ENCODE peak calls at places on chromosome 4, in nine cellular contexts. Y is GM10248, O is tibial artery, K is astrocyte of the spinal cord, N is adrenal gland, D is glutamatergic neuron, P is progenitor cell of endocrine pancreas, Q is HepG2, V is right lobe of liver. R is an unnamed sample.
A peak's percentile ranks its signal among the peaks of the same experiment; 100 is the strongest.

GRCh38 chr4:155604718-155605601 is 61.7 kb upstream of the GUCY1A1 start:
- DNase-seq in O (peak; percentile 61), V (no peak), Y (no peak), Q (no peak), N (peak; percentile 28), D (no peak), K (peak; percentile 91), P (no peak), R (no peak)

GRCh38 chr4:15436515-15436914 is 8.7 kb downstream of the C1QTNF7 start:
- DNase-seq in N (peak; percentile 44), K (peak; percentile 75), O (no peak), V (no peak), Y (no peak), P (no peak), Q (no peak), D (no peak), R (no peak)

GRCh38 chr4:17721496-17722360 is 59.7 kb downstream of the FAM184B start:
- DNase-seq in P (no peak), N (no peak), Q (no peak), K (peak; percentile 3), D (no peak), V (no peak), O (no peak), Y (no peak), R (no peak)

GRCh38 chr4:11446156-11446811 is 17.6 kb upstream of the HS3ST1 start:
- DNase-seq in P (no peak), Q (no peak), Y (no peak), O (no peak), D (no peak), V (no peak), N (no peak), K (peak; percentile 64), R (no peak)

GRCh38 chr4:67765928-67766327 is 11.7 kb upstream of the GNRHR start:
- DNase-seq in N (no peak), K (no peak), P (no peak), Q (no peak), V (no peak), O (no peak), Y (no peak), D (no peak), R (no peak)

GRCh38 chr4:3436798-3437581 is 4.8 kb upstream of the HGFAC start:
- DNase-seq in V (peak; percentile 77), K (peak; percentile 46), O (no peak), P (no peak), N (peak; percentile 78), D (no peak), Y (no peak), Q (no peak), R (no peak)

GRCh38 chr4:179128299-179128698 is 1686.1 kb upstream of the AGA start:
- DNase-seq in P (no peak), O (no peak), V (no peak), Q (no peak), D (no peak), N (no peak), Y (no peak), K (no peak), R (no peak)

GRCh38 chr4:177309525-177310371 is at the start of gene NEIL3:
- DNase-seq in N (peak; percentile 92), O (peak; percentile 75), P (peak; percentile 87), Q (peak; percentile 79), D (peak; percentile 96), K (peak; percentile 87), Y (peak; percentile 94), V (peak; percentile 92), R (peak; percentile 91)

GRCh38 chr4:11912886-11913285 is 484.2 kb upstream of the HS3ST1 start:
- DNase-seq in V (no peak), Y (no peak), K (peak; percentile 24), N (no peak), P (no peak), Q (no peak), D (no peak), O (no peak), R (no peak)

GRCh38 chr4:106502106-106502699 is 133.6 kb upstream of the GIMD1 start:
- DNase-seq in P (peak; percentile 34), K (peak; percentile 64), Y (peak; percentile 46), Q (peak; percentile 58), V (peak; percentile 66), D (peak; percentile 81), O (peak; percentile 28), N (peak; percentile 77), R (peak; percentile 47)

GRCh38 chr4:77156912-77157858 is at the start of gene CCNG2:
- DNase-seq in Y (peak; percentile 77), K (peak; percentile 98), O (peak; percentile 89), D (peak; percentile 89), P (peak; percentile 87), Q (peak; percentile 12), V (peak; percentile 84), N (peak; percentile 89), R (peak; percentile 82)

GRCh38 chr4:138049350-138049749 is 192.8 kb downstream of the SLC7A11 start:
- DNase-seq in N (no peak), Q (no peak), Y (no peak), P (no peak), D (no peak), V (no peak), K (peak; percentile 33), O (no peak), R (no peak)

GRCh38 chr4:169132561-169133305 is 122.7 kb upstream of the CBR4 start:
- DNase-seq in V (no peak), K (peak; percentile 25), P (no peak), Q (no peak), Y (no peak), D (no peak), N (no peak), O (no peak), R (no peak)

GRCh38 chr4:76430519-76431388 is 4.3 kb upstream of the SHROOM3 start:
- DNase-seq in Y (peak; percentile 42), P (no peak), N (no peak), V (no peak), Q (peak; percentile 51), D (no peak), O (no peak), K (peak; percentile 67), R (peak; percentile 65)

GRCh38 chr4:168880087-168880675 is 129.9 kb downstream of the CBR4 start:
- DNase-seq in O (no peak), V (no peak), K (peak; percentile 55), D (no peak), Y (no peak), N (no peak), P (no peak), Q (no peak), R (no peak)

GRCh38 chr4:128177376-128177959 is 110.1 kb downstream of the PGRMC2 start:
- DNase-seq in Y (no peak), V (no peak), P (no peak), N (no peak), O (no peak), Q (no peak), D (no peak), K (peak; percentile 10), R (no peak)

GRCh38 chr4:26515936-26516335 is 25.7 kb upstream of the CCKAR start:
- DNase-seq in P (no peak), D (no peak), N (no peak), Y (no peak), K (no peak), V (no peak), Q (no peak), O (no peak), R (no peak)

DNA sequence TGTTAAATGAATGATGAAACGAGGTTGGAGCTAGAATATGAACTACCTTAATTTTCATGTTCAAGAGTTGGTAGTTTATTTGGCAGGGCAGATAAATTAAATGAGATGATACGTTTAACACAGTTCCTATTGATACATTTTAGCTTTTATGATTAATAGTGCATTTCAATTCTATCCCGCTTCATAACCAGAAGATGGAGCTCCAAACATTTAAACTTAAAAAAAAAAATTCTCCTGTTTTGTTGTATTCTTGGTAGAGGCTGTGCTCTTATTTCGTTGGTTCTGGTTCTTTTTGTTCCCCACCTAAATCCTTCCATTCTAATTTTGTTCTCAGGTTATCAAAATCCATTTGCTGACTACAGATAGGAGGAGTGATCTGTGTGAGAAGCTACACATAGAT is 71.8 kb upstream of the PTPN13 start:
- DNase-seq in O (no peak), N (no peak), P (no peak), V (no peak), K (no peak), D (no peak), Y (no peak), Q (no peak), R (no peak)
- TF ChIP-seq CTCF in O (peak; percentile 7), N (peak; percentile 43), P (no peak), V (peak; percentile 6), K (peak; percentile 18), D (no peak), Y (no peak), Q (no peak), R (no peak)

DNA sequence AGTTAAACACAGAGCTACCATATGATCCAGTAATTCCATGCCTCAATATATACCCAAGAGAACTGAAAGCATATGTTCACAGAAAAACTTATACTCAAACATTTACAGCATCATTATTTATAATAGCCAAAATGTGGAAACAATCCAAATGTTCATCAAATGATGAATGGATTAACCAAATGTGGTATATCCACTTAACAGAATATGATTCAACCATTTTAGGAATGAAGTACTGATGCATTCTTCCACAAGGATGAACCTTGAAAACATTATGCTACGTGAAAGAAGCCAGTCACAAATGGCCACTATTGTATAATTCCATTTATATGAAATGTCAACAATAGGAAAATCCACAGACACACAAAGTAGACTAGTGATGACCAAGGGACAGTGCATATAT is 603.7 kb downstream of the IQCM start:
- DNase-seq in V (no peak), Q (no peak), O (no peak), N (no peak), K (no peak), Y (no peak), D (no peak), P (no peak), R (no peak)
- TF ChIP-seq CTCF in V (no peak), Q (no peak), O (no peak), N (no peak), K (no peak), Y (no peak), D (no peak), P (no peak), R (no peak)

DNA sequence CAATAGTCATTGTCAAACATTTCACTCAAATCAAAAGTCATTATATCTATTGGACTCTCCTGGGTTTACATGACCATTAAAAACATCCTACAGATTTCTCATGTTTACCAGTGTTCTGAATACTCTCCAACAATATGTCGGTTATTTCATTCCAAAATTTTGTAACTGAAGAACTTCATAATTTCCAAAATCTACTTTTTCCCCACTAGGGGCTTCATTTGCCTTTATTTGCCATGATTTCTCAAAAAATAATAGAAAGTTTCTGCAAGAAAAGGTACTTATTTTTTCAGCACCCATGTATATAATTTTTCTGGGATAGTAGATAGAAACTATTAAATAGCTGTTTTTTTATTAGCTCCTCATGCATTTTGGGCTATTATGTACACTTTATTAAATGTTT is 49.0 kb downstream of the PRDM5 start:
- DNase-seq in Q (no peak), D (no peak), V (no peak), O (no peak), P (no peak), Y (no peak), K (no peak), N (no peak), R (no peak)
- TF ChIP-seq CTCF in Q (no peak), D (peak; percentile 30), V (no peak), O (no peak), P (no peak), Y (no peak), K (peak; percentile 10), N (peak; percentile 29), R (no peak)

DNA sequence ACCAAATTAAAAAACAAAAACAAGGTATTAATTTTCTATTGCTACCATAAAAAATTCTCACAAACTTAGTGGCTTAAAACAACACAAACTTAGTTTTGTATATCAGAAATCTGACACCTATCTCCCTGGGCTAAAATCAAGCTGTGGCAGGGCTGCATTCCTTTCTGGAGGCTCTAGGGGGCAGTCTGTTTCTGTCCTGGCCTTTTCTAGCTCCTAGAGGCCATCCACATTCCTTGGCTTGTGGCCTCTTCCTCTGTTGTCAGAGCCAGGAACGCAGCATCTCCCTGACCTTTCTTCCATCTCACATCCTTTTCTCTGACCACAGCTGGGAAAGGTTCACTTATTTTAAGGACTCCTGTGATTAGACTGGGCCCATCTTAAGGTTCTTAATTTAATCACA is 38.9 kb upstream of the TLR2 start:
- DNase-seq in Q (no peak), Y (no peak), O (no peak), K (no peak), D (no peak), P (no peak), V (no peak), N (no peak), R (no peak)
- TF ChIP-seq CTCF in Q (no peak), Y (peak; percentile 6), O (no peak), K (peak; percentile 36), D (peak; percentile 26), P (peak; percentile 29), V (no peak), N (no peak), R (no peak)

R was measured in GM20000.